ENCODE peak calls at places on chromosomes 13 and 19, in ten cellular contexts. W is NCI-H2081 treated with DMSO at 0.1 percent for 48 hours; F is activated T-cell treated with anti-CD3 and anti-CD28 coated beads, Interleukin-2, amount 50 U/mL, for 1 hour; C is WTC11; U is stimulated activated CD4-positive, alpha-beta T cell treated with anti-CD3 and anti-CD28 coated beads, TNF-alpha, amount 100 ng/mL, for 24 hours; T is GM23338; M is psoas muscle; N is left lung; P is HTR-8/SVneo; A is brain microvascular endothelial cell. D is an unnamed sample.

GRCh38 chr13:49165798-49166752 is 54.1 kb upstream of the MLNR start:
- DNase-seq in F (no peak), M (no peak), T (no peak), U (no peak), P (no peak), C (no peak), A (no peak), W (no peak), N (no peak), D (no peak)

GRCh38 chr19:8517551-8518442 is 3.8 kb upstream of the ZNF414 start:
- DNase-seq in U (no peak), W (no peak), C (no peak), M (no peak), P (no peak), A (no peak), N (no peak), T (no peak), F (peak), D (peak)

GRCh38 chr19:45059258-45059965 is 16.9 kb downstream of the ZNF296 start:
- DNase-seq in C (peak), M (peak), F (peak), W (peak), N (peak), P (peak), U (peak), A (peak), T (peak), D (peak)

GRCh38 chr13:74329978-74330377 is 195.8 kb upstream of the KLF12 start:
- DNase-seq in W (no peak), U (no peak), M (no peak), N (no peak), A (no peak), F (no peak), T (no peak), P (no peak), C (no peak), D (no peak)

GRCh38 chr19:47309038-47309437 is 623 bp upstream of the C5AR1 start:
- DNase-seq in P (no peak), A (no peak), W (no peak), T (no peak), N (no peak), M (no peak), F (no peak), C (no peak), U (no peak), D (no peak)

GRCh38 chr13:107466326-107466725 is 749.0 kb downstream of the LIG4 start:
- DNase-seq in U (no peak), P (no peak), F (no peak), A (peak), W (no peak), N (no peak), C (no peak), T (no peak), M (no peak), D (no peak)

GRCh38 chr13:110520431-110521295 is 40.9 kb downstream of the RAB20 start:
- DNase-seq in A (peak), M (peak), W (no peak), N (peak), U (no peak), C (no peak), T (no peak), F (no peak), P (no peak), D (no peak)

GRCh38 chr13:108266316-108266936 is 3.1 kb upstream of the TNFSF13B start:
- DNase-seq in P (no peak), A (no peak), N (no peak), U (no peak), C (no peak), T (no peak), M (no peak), F (no peak), W (no peak), D (no peak)

GRCh38 chr13:107450931-107451330 is 764.4 kb downstream of the LIG4 start:
- DNase-seq in N (peak), T (no peak), M (peak), U (no peak), P (peak), F (no peak), A (peak), C (no peak), W (no peak), D (no peak)

GRCh38 chr19:39497850-39498261 is 891 bp upstream of the DLL3 start:
- DNase-seq in M (no peak), W (peak), P (peak), F (peak), C (peak), T (peak), N (no peak), U (no peak), A (no peak), D (no peak)

GRCh38 chr19:45476349-45476717 is 8.5 kb downstream of the FOSB start:
- DNase-seq in T (no peak), M (no peak), C (no peak), A (peak), P (no peak), F (peak), U (no peak), W (no peak), N (no peak), D (no peak)

GRCh38 chr13:49421391-49421790 is 22.5 kb downstream of the CAB39L start:
- DNase-seq in F (peak), N (no peak), M (no peak), T (peak), W (no peak), C (peak), U (no peak), P (no peak), A (no peak), D (no peak)

GRCh38 chr13:107817652-107818287 is 397.6 kb downstream of the LIG4 start:
- DNase-seq in T (peak), N (no peak), A (no peak), U (no peak), P (no peak), F (no peak), C (no peak), W (no peak), M (no peak), D (no peak)

GRCh38 chr19:14349426-14349825 is 31.8 kb upstream of the ADGRE5 start:
- DNase-seq in U (no peak), T (no peak), N (no peak), M (no peak), P (no peak), W (no peak), C (no peak), A (no peak), F (no peak), D (no peak)

GRCh38 chr13:20702530-20702929 is 969 bp upstream of the IL17D start:
- DNase-seq in C (no peak), T (no peak), A (no peak), U (no peak), P (no peak), M (no peak), N (no peak), W (no peak), F (no peak), D (no peak)

GRCh38 chr19:37929512-37929911 is 22.5 kb downstream of the SIPA1L3 start:
- DNase-seq in M (no peak), U (no peak), W (no peak), F (no peak), C (no peak), T (peak), P (no peak), N (no peak), A (no peak), D (no peak)

GRCh38 chr13:98508280-98509074 is 68.4 kb downstream of the STK24 start:
- DNase-seq in C (no peak), U (no peak), A (peak), W (no peak), N (no peak), T (no peak), P (no peak), F (no peak), M (no peak), D (no peak)

GRCh38 chr13:77028202-77028601 is 1.2 kb upstream of the FBXL3 start:
- DNase-seq in M (no peak), P (no peak), F (no peak), W (no peak), U (no peak), A (peak), N (no peak), C (no peak), T (no peak), D (no peak)

GRCh38 chr13:70960841-70961443 is 852.7 kb upstream of the KLHL1 start:
- DNase-seq in C (no peak), F (no peak), P (no peak), T (peak), U (no peak), M (no peak), A (peak), N (no peak), W (no peak), D (no peak)

GRCh38 chr13:112634102-112634501 is 46.1 kb upstream of the TUBGCP3 start:
- DNase-seq in P (no peak), N (no peak), W (no peak), U (no peak), C (no peak), A (no peak), T (no peak), F (no peak), M (no peak), D (no peak)

GRCh38 chr13:30869491-30869890 is 36.6 kb upstream of the MEDAG start:
- DNase-seq in W (no peak), A (no peak), C (no peak), M (no peak), N (no peak), P (no peak), T (no peak), U (no peak), F (no peak), D (no peak)

GRCh38 chr13:78610381-78610883 is 7.1 kb upstream of the POU4F1 start:
- DNase-seq in N (no peak), M (no peak), U (no peak), A (no peak), P (no peak), W (no peak), C (no peak), T (no peak), F (no peak), D (no peak)

GRCh38 chr13:87128006-87128405 is 543.2 kb upstream of the SLITRK5 start:
- DNase-seq in C (peak), W (peak), P (no peak), F (no peak), A (no peak), N (no peak), M (no peak), T (peak), U (no peak), D (no peak)

GRCh38 chr19:55247621-55248099 is 11.2 kb downstream of the PPP6R1 start:
- DNase-seq in A (peak), W (no peak), P (no peak), C (no peak), F (no peak), U (no peak), M (peak), T (no peak), N (no peak), D (no peak)

GRCh38 chr19:53037101-53038097 is 7.1 kb upstream of the ERVV-2 start:
- DNase-seq in N (peak), F (peak), A (peak), P (no peak), C (peak), W (no peak), T (peak), U (no peak), M (no peak), D (no peak)

GRCh38 chr13:36082806-36083205 is 48.4 kb downstream of the DCLK1 start:
- DNase-seq in T (no peak), P (no peak), F (no peak), N (no peak), U (no peak), W (no peak), A (no peak), C (no peak), M (no peak), D (no peak)

GRCh38 chr19:33403973-33404304 is 30.4 kb downstream of the CEBPG start:
- DNase-seq in U (no peak), N (no peak), F (no peak), P (no peak), C (no peak), A (no peak), M (no peak), T (no peak), W (no peak), D (no peak)

GRCh38 chr19:31533114-31533513 is 183.9 kb upstream of the TSHZ3 start:
- DNase-seq in W (no peak), M (no peak), A (no peak), P (no peak), U (no peak), T (no peak), N (no peak), C (no peak), F (no peak), D (no peak)

GRCh38 chr19:39327990-39328705 is 7.5 kb upstream of the LRFN1 start:
- DNase-seq in P (peak), U (peak), F (peak), W (no peak), A (peak), T (peak), C (peak), N (peak), M (peak), D (peak)

GRCh38 chr19:12793290-12794195 is 2.3 kb downstream of the JUNB start:
- DNase-seq in C (peak), P (peak), M (peak), A (peak), F (peak), U (peak), N (peak), W (peak), T (peak), D (peak)

GRCh38 chr13:103540394-103540793 is 474.2 kb upstream of the SLC10A2 start:
- DNase-seq in W (no peak), N (no peak), T (no peak), A (no peak), F (no peak), U (no peak), C (no peak), M (no peak), P (no peak), D (no peak)

GRCh38 chr13:113538689-113539058 is 45.9 kb upstream of the TFDP1 start:
- DNase-seq in P (no peak), F (no peak), C (no peak), A (no peak), M (no peak), T (no peak), N (peak), U (no peak), W (no peak), D (no peak)

GRCh38 chr19:38420935-38421334 is 5.1 kb downstream of the RASGRP4 start:
- DNase-seq in P (no peak), U (no peak), A (no peak), T (no peak), C (no peak), M (no peak), N (no peak), W (no peak), F (no peak), D (no peak)

GRCh38 chr13:65292488-65292901 is 1937.6 kb downstream of the PCDH9 start:
- DNase-seq in A (peak), M (no peak), U (no peak), N (no peak), C (no peak), F (no peak), P (peak), T (peak), W (no peak), D (no peak)

GRCh38 chr13:77222000-77222690 is 104.7 kb downstream of the MYCBP2 start:
- DNase-seq in C (no peak), N (no peak), P (no peak), T (no peak), U (no peak), W (no peak), M (no peak), F (no peak), A (no peak), D (no peak)

GRCh38 chr13:20828540-20829364 is 55.0 kb upstream of the EEF1AKMT1 start:
- DNase-seq in P (no peak), F (no peak), N (no peak), C (no peak), M (no peak), T (peak), W (peak), U (peak), A (no peak), D (no peak)

GRCh38 chr19:36225219-36225892 is 10.4 kb downstream of the ZNF146 start:
- DNase-seq in N (no peak), A (no peak), U (no peak), W (no peak), P (no peak), T (no peak), C (no peak), F (no peak), M (no peak), D (no peak)